ENCODE peak calls at places on chromosomes 16 and 17, in five cellular contexts. One of them, this sample, is unnamed.
A peak's percentile ranks its signal among the peaks of the same experiment; 100 is the strongest.

GRCh38 chr17:11499881-11500280 is 98.4 kb upstream of the DNAH9 start:
- DNase-seq in hepatocyte: no peak
- DNase-seq in PC-3: no peak
- DNase-seq in transverse colon: no peak
- DNase-seq in upper lobe of left lung: no peak
- DNase-seq in this sample: no peak

GRCh38 chr17:72305472-72305871 is 184.7 kb downstream of the SOX9 start:
- DNase-seq in hepatocyte: no peak
- DNase-seq in upper lobe of left lung: no peak
- DNase-seq in PC-3: no peak
- DNase-seq in transverse colon: no peak
- DNase-seq in this sample: no peak

GRCh38 chr17:64182325-64183012 is 52.5 kb upstream of the ERN1 start:
- DNase-seq in transverse colon: no peak
- DNase-seq in hepatocyte: no peak
- DNase-seq in upper lobe of left lung: no peak
- DNase-seq in PC-3: no peak
- DNase-seq in this sample: no peak

GRCh38 chr17:10073026-10073425 is 125.4 kb downstream of the GAS7 start:
- DNase-seq in upper lobe of left lung: no peak
- DNase-seq in PC-3: no peak
- DNase-seq in hepatocyte: no peak
- DNase-seq in transverse colon: no peak
- DNase-seq in this sample: no peak

GRCh38 chr16:19919142-19919541 is 34.5 kb upstream of the GPRC5B start:
- DNase-seq in upper lobe of left lung: no peak
- DNase-seq in hepatocyte: no peak
- DNase-seq in PC-3: no peak
- DNase-seq in transverse colon: no peak
- DNase-seq in this sample: no peak

GRCh38 chr17:57868007-57868774 is 18.3 kb upstream of the MRPS23 start:
- DNase-seq in PC-3: peak; percentile 93
- DNase-seq in upper lobe of left lung: peak; percentile 72
- DNase-seq in hepatocyte: peak; percentile 79
- DNase-seq in transverse colon: peak; percentile 65
- DNase-seq in this sample: no peak

GRCh38 chr17:31415640-31416502 is 24.4 kb downstream of the RAB11FIP4 start:
- DNase-seq in hepatocyte: no peak
- DNase-seq in transverse colon: no peak
- DNase-seq in PC-3: no peak
- DNase-seq in upper lobe of left lung: no peak
- DNase-seq in this sample: no peak

GRCh38 chr16:9934723-9935508 is 247.3 kb downstream of the GRIN2A start:
- DNase-seq in upper lobe of left lung: no peak
- DNase-seq in transverse colon: no peak
- DNase-seq in PC-3: no peak
- DNase-seq in hepatocyte: no peak
- DNase-seq in this sample: no peak

GRCh38 chr17:6297119-6297518 is 137.8 kb downstream of the AIPL1 start:
- DNase-seq in PC-3: no peak
- DNase-seq in transverse colon: no peak
- DNase-seq in upper lobe of left lung: no peak
- DNase-seq in hepatocyte: no peak
- DNase-seq in this sample: no peak

GRCh38 chr16:11075163-11075562 is 130.8 kb downstream of the CLEC16A start:
- DNase-seq in upper lobe of left lung: no peak
- DNase-seq in PC-3: no peak
- DNase-seq in hepatocyte: no peak
- DNase-seq in transverse colon: no peak
- DNase-seq in this sample: no peak

GRCh38 chr17:17944743-17945142 is 27.5 kb downstream of the TOM1L2 start:
- DNase-seq in upper lobe of left lung: no peak
- DNase-seq in hepatocyte: no peak
- DNase-seq in PC-3: no peak
- DNase-seq in transverse colon: no peak
- DNase-seq in this sample: no peak

GRCh38 chr16:4922721-4923342 is 14.1 kb downstream of the PPL start:
- DNase-seq in hepatocyte: no peak
- DNase-seq in PC-3: no peak
- DNase-seq in upper lobe of left lung: no peak
- DNase-seq in transverse colon: no peak
- DNase-seq in this sample: no peak
- H3K4me3 ChIP-seq in hepatocyte: no peak overlapping the region
- H3K4me3 ChIP-seq in PC-3: no peak overlapping the region
- H3K4me3 ChIP-seq in upper lobe of left lung: no peak overlapping the region
- H3K4me3 ChIP-seq in transverse colon: no peak overlapping the region
- H3K4me3 ChIP-seq in this sample: no peak overlapping the region

GRCh38 chr16:88811850-88812736 is at the start of gene APRT:
- DNase-seq in upper lobe of left lung: peak; percentile 94
- DNase-seq in PC-3: peak; percentile 88
- DNase-seq in hepatocyte: peak; percentile 98
- DNase-seq in transverse colon: peak; percentile 97
- DNase-seq in this sample: peak; percentile 93
- H3K27ac ChIP-seq in upper lobe of left lung: peak within 1 kb of the TSS; percentile 93
- H3K27ac ChIP-seq in PC-3: peak within 1 kb of the TSS; percentile 73
- H3K27ac ChIP-seq in hepatocyte: peak within 1 kb of the TSS; percentile 92
- H3K27ac ChIP-seq in transverse colon: peak within 1 kb of the TSS; percentile 97
- H3K27ac ChIP-seq in this sample: peak within 1 kb of the TSS; percentile 77

GRCh38 chr17:61389670-61390478 is 9.8 kb upstream of the TBX2 start:
- DNase-seq in upper lobe of left lung: no peak
- DNase-seq in transverse colon: peak; percentile 40
- DNase-seq in hepatocyte: peak; percentile 74
- DNase-seq in PC-3: peak; percentile 69
- DNase-seq in this sample: no peak
- H3K4me3 ChIP-seq in upper lobe of left lung: no peak overlapping the region
- H3K4me3 ChIP-seq in transverse colon: no peak overlapping the region
- H3K4me3 ChIP-seq in hepatocyte: no peak overlapping the region
- H3K4me3 ChIP-seq in PC-3: no peak overlapping the region
- H3K4me3 ChIP-seq in this sample: no peak overlapping the region

DNA sequence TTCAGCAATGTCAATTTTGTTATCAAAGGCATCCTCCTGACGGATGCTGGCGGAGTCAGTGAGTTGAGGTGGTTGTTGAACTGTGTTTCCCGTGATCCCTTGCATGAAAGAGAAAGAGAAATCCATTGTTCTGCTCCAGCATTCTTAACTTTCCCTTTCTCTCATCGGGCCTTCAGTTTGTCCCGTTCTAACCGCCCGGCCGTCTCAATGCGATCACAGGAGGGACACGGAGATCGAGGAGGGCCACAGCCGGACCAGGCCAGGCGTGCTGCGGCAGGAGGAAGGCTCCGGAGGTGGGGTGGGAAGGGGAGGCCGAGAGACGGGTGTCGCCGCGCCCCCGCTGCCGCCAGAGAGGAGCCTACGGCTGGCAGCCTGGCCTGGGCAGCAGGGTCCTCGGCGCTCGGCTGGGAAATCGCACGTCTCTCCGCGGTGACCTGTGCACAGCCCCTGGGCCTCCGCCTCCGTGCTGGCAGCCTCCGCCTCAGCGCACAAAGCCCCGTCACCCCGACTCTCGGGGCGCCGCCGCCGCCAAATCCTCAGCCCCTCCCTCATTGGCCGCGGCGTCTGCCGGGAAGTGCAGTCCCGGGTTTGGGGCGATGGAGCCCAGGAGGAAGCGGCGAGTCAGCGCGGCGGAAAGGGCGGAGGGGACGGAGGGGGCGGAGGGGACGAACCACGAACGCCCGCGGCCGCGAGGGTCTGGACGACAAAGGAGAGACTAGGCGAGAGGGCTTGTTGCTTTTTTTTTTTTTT is 38.1 kb downstream of the SOST start:
- DNase-seq in hepatocyte: peak; percentile 82
- DNase-seq in transverse colon: peak; percentile 84
- DNase-seq in PC-3: peak; percentile 61
- DNase-seq in upper lobe of left lung: peak; percentile 82
- DNase-seq in this sample: peak; percentile 48
- H3K27ac ChIP-seq in hepatocyte: peak overlapping the region; percentile 81
- H3K27ac ChIP-seq in transverse colon: peak overlapping the region; percentile 91
- H3K27ac ChIP-seq in PC-3: no peak overlapping the region
- H3K27ac ChIP-seq in upper lobe of left lung: peak overlapping the region; percentile 97
- H3K27ac ChIP-seq in this sample: peak overlapping the region; percentile 82

DNA sequence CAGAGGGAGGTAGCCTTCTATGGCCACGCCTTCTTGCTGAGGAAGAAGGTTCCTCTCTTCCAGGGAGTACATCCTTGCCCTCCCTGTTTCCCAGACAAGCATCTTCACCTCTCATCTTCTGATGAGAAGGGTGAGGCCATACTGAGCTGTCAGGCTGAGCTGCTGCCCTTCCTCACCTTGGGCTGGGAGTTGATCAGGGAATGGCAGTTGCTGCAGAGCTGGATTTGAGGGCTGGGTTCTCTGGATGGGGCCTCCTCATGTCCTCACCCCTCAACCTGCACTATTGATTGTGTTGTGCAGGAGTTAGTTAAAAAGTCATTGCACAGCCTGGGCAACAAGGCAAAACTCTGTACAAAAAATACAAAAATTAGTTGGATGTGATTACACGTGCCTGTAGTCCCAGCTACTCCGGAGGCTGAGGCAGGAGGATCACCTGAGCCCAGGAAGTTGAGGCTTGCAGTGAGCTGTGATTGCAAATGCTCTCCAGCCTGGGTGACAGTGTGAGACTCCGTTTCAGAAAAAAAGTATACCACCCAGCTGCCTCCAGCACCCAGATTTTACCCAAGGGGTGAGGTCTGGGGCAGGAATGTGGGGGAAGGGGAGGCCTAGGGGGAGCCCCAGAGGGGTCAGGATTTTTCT is 2.0 kb downstream of the ERBB2 start:
- DNase-seq in transverse colon: no peak
- DNase-seq in hepatocyte: no peak
- DNase-seq in upper lobe of left lung: no peak
- DNase-seq in PC-3: peak; percentile 16
- DNase-seq in this sample: no peak
- H3K4me3 ChIP-seq in transverse colon: no peak overlapping the region
- H3K4me3 ChIP-seq in hepatocyte: peak overlapping the region; percentile 88
- H3K4me3 ChIP-seq in upper lobe of left lung: no peak overlapping the region
- H3K4me3 ChIP-seq in PC-3: peak overlapping the region; percentile 88
- H3K4me3 ChIP-seq in this sample: no peak overlapping the region

This sample was measured in effector memory CD4-positive, alpha-beta T cell.